ENCODE peak calls at places on chromosomes 4 and X, in five cellular contexts. G is H1; B is psoas muscle; I is CD4-positive, CD25-positive, alpha-beta regulatory T cell; K is suprapubic skin. X is an unnamed sample.

GRCh38 chrX:153059191-153060094 is 3.2 kb downstream of the PNMA3 start:
- DNase-seq in G (no peak), B (no peak), I (no peak), K (no peak), X (no peak)

GRCh38 chr4:10033191-10033881 is 12.0 kb upstream of the SLC2A9 start:
- DNase-seq in G (no peak), B (peak; percentile 65), I (no peak), K (peak; percentile 41), X (no peak)

GRCh38 chr4:7021930-7022658 is 21.1 kb upstream of the TADA2B start:
- DNase-seq in G (no peak), B (peak; percentile 9), I (no peak), K (no peak), X (no peak)

GRCh38 chr4:10093801-10094552 is 22.6 kb downstream of the WDR1 start:
- DNase-seq in G (no peak), B (peak; percentile 42), I (no peak), K (no peak), X (no peak)

GRCh38 chr4:7195546-7196282 is 3.4 kb downstream of the SORCS2 start:
- DNase-seq in G (no peak), B (no peak), I (no peak), K (peak; percentile 22), X (peak; percentile 45)

GRCh38 chr4:99723555-99724450 is 66.2 kb upstream of the C4orf54 start:
- DNase-seq in G (no peak), B (peak; percentile 88), I (no peak), K (no peak), X (peak; percentile 81)

GRCh38 chr4:157792716-157793115 is 380.1 kb downstream of the GASK1B start:
- DNase-seq in G (no peak), B (no peak), I (no peak), K (no peak), X (no peak)

GRCh38 chr4:151218343-151218742 is 58.6 kb upstream of the PRSS48 start:
- DNase-seq in G (no peak), B (no peak), I (no peak), K (no peak), X (no peak)

GRCh38 chr4:41652971-41653370 is 95.6 kb downstream of the PHOX2B start:
- DNase-seq in G (no peak), B (no peak), I (no peak), K (no peak), X (no peak)

GRCh38 chr4:39865280-39865679 is 112.4 kb downstream of the PDS5A start:
- DNase-seq in G (no peak), B (no peak), I (no peak), K (no peak), X (no peak)

GRCh38 chrX:150848914-150849365 is 49.5 kb downstream of the CD99L2 start:
- DNase-seq in G (no peak), B (no peak), I (no peak), K (no peak), X (peak; percentile 47)

GRCh38 chrX:87702795-87703194 is 185.2 kb downstream of the KLHL4 start:
- DNase-seq in G (no peak), B (no peak), I (no peak), K (no peak), X (no peak)

GRCh38 chr4:128322311-128322710 is 34.7 kb upstream of the PGRMC2 start:
- DNase-seq in G (no peak), B (no peak), I (no peak), K (no peak), X (no peak)

GRCh38 chr4:141142423-141142822 is 9.2 kb upstream of the RNF150 start:
- DNase-seq in G (no peak), B (no peak), I (no peak), K (no peak), X (no peak)

GRCh38 chrX:22134681-22135080 is 102.6 kb downstream of the PHEX start:
- DNase-seq in G (no peak), B (no peak), I (no peak), K (no peak), X (no peak)

GRCh38 chr4:4889781-4890180 is 30.3 kb downstream of the MSX1 start:
- DNase-seq in G (no peak), B (no peak), I (no peak), K (no peak), X (no peak)

GRCh38 chrX:3006500-3006899 is at the start of gene ARSH:
- DNase-seq in G (no peak), B (no peak), I (no peak), K (no peak), X (no peak)

DNA sequence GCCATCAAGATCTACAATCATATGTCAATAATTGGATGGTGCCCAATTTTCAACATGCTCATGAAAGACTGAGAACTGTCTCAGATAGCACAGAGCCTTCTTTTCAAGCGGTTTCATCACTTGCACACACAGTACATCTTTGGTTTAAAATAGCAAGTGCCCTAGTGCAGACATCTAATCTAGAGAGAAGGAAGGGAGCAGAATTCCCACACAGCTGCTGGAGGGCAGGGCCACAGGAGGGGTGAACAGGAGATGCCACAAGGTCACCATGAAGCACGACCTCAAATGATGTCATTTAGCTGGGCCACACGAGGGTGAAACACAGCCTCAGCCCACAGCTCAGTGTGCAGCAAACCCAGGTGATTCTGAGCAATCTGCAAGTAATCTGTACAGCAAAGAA is 24.3 kb downstream of the LEF1 start:
- DNase-seq in G (no peak), B (no peak), I (no peak), K (no peak), X (no peak)
- H3K4me1 ChIP-seq in G (peaks cover 8% of the 10 kb centered on the region), B (no peaks in the 10 kb centered on the region), I (peaks cover 95% of the 10 kb centered on the region), K (peaks cover 6% of the 10 kb centered on the region), X (no peaks in the 10 kb centered on the region)

GRCh38 chr4:25029479-25030282 is 1.1 kb downstream of the LGI2 start:
- DNase-seq in G (peak; percentile 50), B (no peak), I (no peak), K (no peak), X (no peak)

GRCh38 chr4:25032126-25032525 is 1.4 kb upstream of the LGI2 start:
- DNase-seq in G (no peak), B (no peak), I (no peak), K (no peak), X (no peak)

GRCh38 chr4:25030283-25031076 is at the start of gene LGI2:
- DNase-seq in G (peak; percentile 64), B (no peak), I (no peak), K (no peak), X (peak; percentile 73)

DNA sequence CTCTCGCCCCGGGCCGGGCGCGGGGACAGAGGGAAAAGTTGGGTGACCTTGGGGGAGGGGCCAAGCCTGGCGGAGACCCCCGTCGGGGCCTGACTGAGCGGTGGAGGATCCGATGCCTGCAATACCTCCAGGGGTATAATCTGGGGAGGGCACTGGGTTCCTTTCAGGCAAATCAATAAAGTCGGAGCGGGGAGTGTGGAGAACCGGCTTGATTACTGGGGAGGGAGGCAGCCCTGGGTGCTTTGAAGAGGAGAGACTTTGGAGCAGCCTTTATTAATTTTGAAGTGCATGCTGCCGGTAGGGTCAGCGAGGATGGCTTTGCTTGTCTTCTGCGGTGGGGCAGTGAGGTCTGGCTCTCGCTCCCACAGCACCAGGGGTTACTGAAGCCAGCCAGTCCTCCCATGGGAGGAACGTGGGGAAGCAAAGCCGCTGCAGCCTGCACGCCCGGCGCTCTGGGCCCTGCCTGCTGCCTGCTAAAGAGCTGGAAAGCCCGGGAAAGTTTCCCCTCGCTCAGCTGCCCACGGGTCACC is 396 bp upstream of the LGI2 start:
- DNase-seq in G (peak; percentile 78), B (no peak), I (no peak), K (no peak), X (peak; percentile 65)
- H3K36me3 ChIP-seq in G (no peaks in the 10 kb centered on the region), B (no peaks in the 10 kb centered on the region), I (no peaks in the 10 kb centered on the region), K (no peaks in the 10 kb centered on the region), X (no peaks in the 10 kb centered on the region)

DNA sequence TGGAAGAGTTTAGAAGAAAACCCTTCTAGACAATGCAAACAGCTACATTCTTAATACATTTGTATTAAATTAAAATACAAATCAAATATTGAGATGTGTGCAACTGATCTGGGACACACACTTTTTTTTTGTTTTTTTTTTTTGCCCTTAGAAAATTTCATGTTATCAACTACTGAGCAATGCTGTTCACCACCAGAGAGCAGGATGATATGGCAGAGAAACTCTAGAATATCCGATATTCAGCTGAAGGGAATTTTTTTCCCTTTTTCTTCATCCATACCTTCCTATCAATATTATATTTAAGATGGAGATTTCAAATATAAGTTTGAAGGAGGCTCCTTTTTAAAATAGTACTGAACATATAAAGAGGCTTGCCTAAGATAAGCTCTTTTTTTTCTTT is 1.0 kb downstream of the NDST3 start:
- DNase-seq in G (no peak), B (no peak), I (no peak), K (no peak), X (no peak)
- H3K4me1 ChIP-seq in G (no peaks in the 10 kb centered on the region), B (no peaks in the 10 kb centered on the region), I (no peaks in the 10 kb centered on the region), K (peaks cover 13% of the 10 kb centered on the region), X (no peaks in the 10 kb centered on the region)

DNA sequence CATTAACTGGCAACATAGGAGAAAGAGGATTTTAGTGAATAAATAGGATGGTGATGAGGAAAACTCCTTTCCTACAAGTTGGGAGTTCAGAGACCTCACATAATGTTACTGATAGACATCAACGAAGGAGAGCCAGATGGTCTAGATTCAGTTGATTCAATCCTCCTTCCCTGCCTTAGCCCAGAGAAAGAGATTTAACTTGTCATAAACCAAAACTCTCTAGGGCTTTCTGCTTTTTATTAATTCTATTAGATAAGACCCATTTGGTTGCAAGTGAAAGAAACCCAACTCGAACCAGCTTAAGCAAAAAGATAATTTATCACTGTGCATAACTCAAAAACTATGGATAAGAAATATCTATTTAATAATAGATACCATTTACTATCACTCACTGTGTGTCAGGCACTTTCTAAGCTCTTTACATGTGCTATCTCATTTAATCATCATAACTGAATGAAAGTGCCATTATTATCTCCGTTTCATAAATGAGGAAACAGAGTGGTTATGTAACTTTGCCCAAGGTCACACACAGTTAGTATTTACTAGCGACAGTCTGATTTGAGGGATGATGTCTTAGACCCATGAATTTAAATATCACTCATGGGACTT is 4.3 kb upstream of the UNC5C start:
- DNase-seq in G (no peak), B (no peak), I (no peak), K (no peak), X (no peak)
- H3K36me3 ChIP-seq in G (no peaks in the 10 kb centered on the region), B (no peaks in the 10 kb centered on the region), I (no peaks in the 10 kb centered on the region), K (no peaks in the 10 kb centered on the region), X (no peaks in the 10 kb centered on the region)

DNA sequence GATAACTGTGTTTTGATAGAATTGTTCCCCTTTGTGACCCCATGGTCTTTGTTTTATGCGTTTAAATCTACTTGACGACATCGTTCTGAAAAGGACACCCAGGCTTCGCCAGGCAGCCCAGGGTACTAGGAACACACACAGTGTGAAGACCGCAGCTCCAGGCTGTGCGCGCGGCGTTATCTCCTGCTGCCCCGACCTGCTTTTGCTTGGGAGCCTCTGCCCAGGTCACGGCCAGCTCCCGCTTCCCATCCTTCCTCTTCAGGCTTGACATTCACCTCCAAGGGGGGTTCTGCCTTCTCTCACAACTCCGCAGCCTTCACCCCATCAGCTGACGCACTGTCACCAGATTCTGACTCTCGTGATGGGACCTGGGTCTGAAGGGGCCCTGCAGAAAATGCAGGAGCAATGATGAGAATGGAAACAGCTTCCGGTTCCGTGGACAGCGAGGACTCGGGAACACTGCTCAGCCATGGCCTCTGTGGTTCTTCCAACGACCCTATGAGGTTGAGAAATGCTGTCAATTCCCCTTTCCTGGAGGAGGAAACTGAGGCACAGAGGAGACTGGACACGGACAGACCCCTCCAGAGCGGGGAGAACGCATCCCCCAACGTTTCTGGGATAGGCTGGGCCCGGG is 536 bp upstream of the HTRA3 start:
- DNase-seq in G (no peak), B (no peak), I (no peak), K (no peak), X (no peak)
- H3K4me1 ChIP-seq in G (no peaks in the 10 kb centered on the region), B (peaks cover 16% of the 10 kb centered on the region), I (no peaks in the 10 kb centered on the region), K (peaks cover 31% of the 10 kb centered on the region), X (no peaks in the 10 kb centered on the region)

X was measured in aorta.